ENCODE peak calls at places on chromosome 15, in five cellular contexts. O, T, N, H and R are unnamed samples.

GRCh38 chr15:31758126-31758525 is 272.2 kb upstream of the CHRNA7 start:
- DNase-seq in T (no peak), N (peak), H (no peak), O (peak), R (no peak)

GRCh38 chr15:39468341-39468740 is 112.5 kb upstream of the THBS1 start:
- DNase-seq in O (peak), H (no peak), T (no peak), N (no peak), R (no peak)

GRCh38 chr15:92416557-92416956 is 22.9 kb downstream of the ST8SIA2 start:
- DNase-seq in H (no peak), N (no peak), T (no peak), O (no peak), R (no peak)

GRCh38 chr15:48352474-48353072 is 21.3 kb downstream of the DUT start:
- DNase-seq in N (peak), T (peak), H (peak), O (peak), R (peak)

GRCh38 chr15:41568350-41569017 is 9.5 kb downstream of the TYRO3 start:
- DNase-seq in H (no peak), N (peak), O (peak), T (no peak), R (no peak)

GRCh38 chr15:57527382-57528091 is 64.2 kb upstream of the MYZAP start:
- DNase-seq in H (no peak), T (peak), O (no peak), N (peak), R (no peak)

GRCh38 chr15:85598203-85598602 is 196.5 kb downstream of the KLHL25 start:
- DNase-seq in O (no peak), H (no peak), N (no peak), T (no peak), R (no peak)

GRCh38 chr15:73052679-73053397 is 575 bp downstream of the NEO1 start:
- DNase-seq in T (peak), H (no peak), O (peak), N (peak), R (peak)

GRCh38 chr15:78203346-78204225 is 30.8 kb downstream of the ACSBG1 start:
- DNase-seq in T (peak), N (no peak), O (peak), H (no peak), R (peak)

GRCh38 chr15:78201281-78202190 is 32.8 kb downstream of the ACSBG1 start:
- DNase-seq in N (no peak), H (no peak), O (no peak), T (peak), R (peak)

GRCh38 chr15:78204351-78205309 is 29.7 kb downstream of the ACSBG1 start:
- DNase-seq in T (peak), O (peak), N (no peak), H (no peak), R (no peak)

GRCh38 chr15:78197632-78198031 is 36.7 kb downstream of the ACSBG1 start:
- DNase-seq in H (no peak), T (peak), N (no peak), O (peak), R (no peak)

GRCh38 chr15:78200276-78200930 is 34.0 kb downstream of the ACSBG1 start:
- DNase-seq in N (no peak), O (no peak), H (no peak), T (peak), R (peak)
- H3K27ac ChIP-seq in N (no peak), O (no peak), H (no peak), T (no peak), R (no peak)

GRCh38 chr15:97992831-97993230 is 32.3 kb downstream of the ARRDC4 start:
- DNase-seq in O (no peak), T (no peak), N (no peak), H (no peak), R (no peak)

GRCh38 chr15:97998307-97999071 is 38.0 kb downstream of the ARRDC4 start:
- DNase-seq in O (no peak), T (no peak), N (no peak), H (no peak), R (no peak)

GRCh38 chr15:97993310-97993738 is 32.8 kb downstream of the ARRDC4 start:
- DNase-seq in O (no peak), N (no peak), T (peak), H (no peak), R (no peak)

GRCh38 chr15:97995192-97995591 is 34.7 kb downstream of the ARRDC4 start:
- DNase-seq in T (no peak), H (no peak), N (no peak), O (no peak), R (no peak)

GRCh38 chr15:97995881-97996603 is 35.5 kb downstream of the ARRDC4 start:
- DNase-seq in N (no peak), H (no peak), O (no peak), T (peak), R (no peak)
- TF ChIP-seq CTCF in N (no peak), H (no peak), O (no peak), T (peak), R (no peak)

GRCh38 chr15:67563961-67564570 is 21.6 kb downstream of the MAP2K5 start:
- DNase-seq in N (no peak), O (no peak), H (no peak), T (no peak), R (no peak)
- H3K27ac ChIP-seq in N (no peak), O (no peak), H (no peak), T (no peak), R (no peak)

DNA sequence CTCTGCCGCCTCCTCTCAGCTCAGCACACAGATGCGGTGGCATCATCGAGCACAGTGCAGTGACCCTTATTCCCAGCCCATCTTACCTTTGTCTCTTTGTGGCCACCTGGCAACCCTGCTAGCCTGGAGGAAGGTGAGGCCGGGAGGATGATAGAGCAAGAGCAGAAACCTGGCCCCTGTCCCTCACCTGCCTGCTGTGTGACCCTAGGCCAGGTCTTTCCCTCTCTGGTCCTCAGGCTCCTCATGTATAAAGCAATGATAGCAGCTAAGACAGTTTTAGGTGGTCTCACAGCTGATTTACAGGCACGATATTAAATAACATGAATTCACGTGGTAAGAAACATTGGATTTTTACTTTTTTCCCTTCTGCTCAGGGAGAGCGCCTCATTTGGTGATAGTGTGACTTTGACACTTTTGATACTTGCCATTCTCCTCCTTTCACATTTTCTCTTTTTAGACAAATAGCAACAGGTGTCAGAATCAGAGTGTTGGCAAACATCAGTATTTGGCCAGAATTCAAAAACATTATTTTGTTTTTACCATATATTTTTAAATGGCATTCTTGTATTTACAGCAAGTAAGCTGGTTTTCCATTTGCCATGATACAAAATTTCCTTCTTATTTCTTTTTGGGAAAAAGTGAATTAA is 29.5 kb upstream of the CTSH start:
- DNase-seq in N (no peak), T (no peak), H (no peak), O (no peak), R (no peak)
- TF ChIP-seq CTCF in N (no peak), T (no peak), H (no peak), O (no peak), R (no peak)

GRCh38 chr15:88911766-88912118 is 1.4 kb downstream of the MFGE8 start:
- DNase-seq in N (peak), O (peak), T (no peak), H (no peak), R (peak)
- H3K27ac ChIP-seq in N (peak), O (peak), T (no peak), H (no peak), R (peak)